ENCODE peak calls at places on chromosomes 11 and 22, in nine cellular contexts. S is cardiac fibroblast, R is kidney, E is PC-9, Z is iris pigment epithelial cell, F is NCI-H2171 treated with DMSO at 0.1 percent for 48 hours, L is WTC11, K is Right ventricle myocardium superior, Y is fibroblast of pulmonary artery. X is an unnamed sample.
A peak's percentile ranks its signal among the peaks of the same experiment; 100 is the strongest.

GRCh38 chr22:49570032-49570848 is 257.4 kb downstream of the BRD1 start:
- DNase-seq in S (no peak), R (peak; percentile 26), E (no peak), Z (no peak), F (no peak), L (no peak), K (no peak), Y (no peak), X (no peak)

GRCh38 chr11:70071996-70072395 is 6.1 kb upstream of the ANO1 start:
- DNase-seq in S (no peak), R (no peak), E (no peak), Z (no peak), F (no peak), L (no peak), K (no peak), Y (no peak), X (no peak)

GRCh38 chr22:35266277-35266676 is 9.0 kb downstream of the HMGXB4 start:
- DNase-seq in S (no peak), R (no peak), E (no peak), Z (no peak), F (no peak), L (no peak), K (no peak), Y (no peak), X (no peak)

GRCh38 chr11:86735462-86736302 is 63.3 kb upstream of the ME3 start:
- DNase-seq in S (peak; percentile 89), R (no peak), E (peak; percentile 54), Z (peak; percentile 83), F (no peak), L (no peak), K (no peak), Y (peak; percentile 84), X (peak; percentile 74)

GRCh38 chr22:25420925-25421904 is 143.3 kb upstream of the GRK3 start:
- DNase-seq in S (peak; percentile 10), R (peak; percentile 66), E (no peak), Z (no peak), F (peak; percentile 32), L (peak; percentile 21), K (no peak), Y (no peak), X (no peak)

GRCh38 chr11:71309181-71309580 is 56.8 kb upstream of the SHANK2 start:
- DNase-seq in S (no peak), R (no peak), E (no peak), Z (no peak), F (no peak), L (no peak), K (no peak), Y (no peak), X (no peak)

GRCh38 chr22:37009490-37009889 is 9.8 kb downstream of the TST start:
- DNase-seq in S (no peak), R (no peak), E (no peak), Z (no peak), F (no peak), L (no peak), K (no peak), Y (no peak), X (no peak)

GRCh38 chr11:74278721-74279148 is 32.7 kb downstream of the P4HA3 start:
- DNase-seq in S (peak; percentile 100), R (no peak), E (peak; percentile 25), Z (peak; percentile 100), F (no peak), L (no peak), K (peak; percentile 61), Y (peak; percentile 99), X (peak; percentile 85)

GRCh38 chr11:10716122-10716521 is 22.6 kb upstream of the IRAG1 start:
- DNase-seq in S (peak; percentile 9), R (no peak), E (no peak), Z (peak; percentile 69), F (no peak), L (no peak), K (no peak), Y (peak; percentile 9), X (peak; percentile 56)

GRCh38 chr22:45977003-45977395 is at the start of gene WNT7B:
- DNase-seq in S (no peak), R (no peak), E (peak; percentile 86), Z (no peak), F (peak; percentile 71), L (no peak), K (no peak), Y (no peak), X (peak; percentile 21)

GRCh38 chr11:61756452-61757212 is 4.2 kb downstream of the MYRF start:
- DNase-seq in S (peak; percentile 54), R (no peak), E (peak; percentile 42), Z (peak; percentile 56), F (no peak), L (no peak), K (no peak), Y (peak; percentile 53), X (no peak)

GRCh38 chr11:64713031-64713780 is 9.8 kb downstream of the NRXN2 start:
- DNase-seq in S (peak; percentile 13), R (peak; percentile 78), E (peak; percentile 26), Z (peak; percentile 63), F (peak; percentile 21), L (peak; percentile 39), K (no peak), Y (peak; percentile 44), X (peak; percentile 68)

GRCh38 chr22:42889290-42889689 is 32.2 kb upstream of the ARFGAP3 start:
- DNase-seq in S (no peak), R (no peak), E (no peak), Z (no peak), F (no peak), L (no peak), K (no peak), Y (no peak), X (no peak)

GRCh38 chr22:32466496-32466895 is 2.2 kb upstream of the BPIFC start:
- DNase-seq in S (no peak), R (no peak), E (no peak), Z (no peak), F (no peak), L (no peak), K (no peak), Y (no peak), X (no peak)

GRCh38 chr22:32819120-32819519 is 17.6 kb downstream of the TIMP3 start:
- DNase-seq in S (no peak), R (no peak), E (no peak), Z (no peak), F (no peak), L (no peak), K (no peak), Y (no peak), X (no peak)

GRCh38 chr11:66322732-66323427 is 6.0 kb upstream of the CD248 start:
- DNase-seq in S (peak; percentile 66), R (peak; percentile 89), E (no peak), Z (no peak), F (no peak), L (no peak), K (peak; percentile 85), Y (peak; percentile 67), X (peak; percentile 33)

GRCh38 chr22:49057910-49058309 is 769.8 kb downstream of the BRD1 start:
- DNase-seq in S (no peak), R (no peak), E (no peak), Z (no peak), F (no peak), L (no peak), K (no peak), Y (no peak), X (no peak)

GRCh38 chr22:23255506-23255905 is 75.2 kb downstream of the BCR start:
- DNase-seq in S (no peak), R (no peak), E (no peak), Z (no peak), F (no peak), L (no peak), K (no peak), Y (no peak), X (no peak)

GRCh38 chr11:114087028-114087427 is 27.5 kb downstream of the ZBTB16 start:
- DNase-seq in S (no peak), R (no peak), E (no peak), Z (no peak), F (no peak), L (no peak), K (no peak), Y (no peak), X (no peak)

GRCh38 chr11:2800655-2801531 is 84.7 kb downstream of the CDKN1C start:
- DNase-seq in S (no peak), R (peak; percentile 52), E (no peak), Z (no peak), F (no peak), L (peak; percentile 6), K (no peak), Y (no peak), X (no peak)

GRCh38 chr11:72141066-72141465 is 5.5 kb downstream of the FOLR3 start:
- DNase-seq in S (peak; percentile 94), R (no peak), E (no peak), Z (peak; percentile 94), F (no peak), L (no peak), K (no peak), Y (peak; percentile 70), X (peak; percentile 81)

GRCh38 chr11:8765294-8765693 is 82.7 kb downstream of the RPL27A start:
- DNase-seq in S (peak; percentile 67), R (no peak), E (no peak), Z (peak; percentile 80), F (no peak), L (no peak), K (no peak), Y (peak; percentile 67), X (peak; percentile 71)

X was measured in adipocyte.